ENCODE peak calls at places on chromosomes 4 and X, in four cellular contexts. S is fibroblast of lung, A is RWPE1, G is lung. X is an unnamed sample.
A peak's percentile ranks its signal among the peaks of the same experiment; 100 is the strongest.

GRCh38 chr4:103046416-103047290 is 27.1 kb upstream of the SLC9B1 start:
- DNase-seq in A (peak; percentile 32), S (peak; percentile 30), G (no peak), X (no peak)

GRCh38 chr4:157300678-157301077 is 80.2 kb downstream of the GRIA2 start:
- DNase-seq in S (no peak), G (no peak), A (no peak), X (no peak)

GRCh38 chrX:100946521-100946920 is 17.8 kb upstream of the XKRX start:
- DNase-seq in G (no peak), S (peak; percentile 3), A (no peak), X (no peak)

GRCh38 chr4:39947963-39948362 is 29.7 kb downstream of the PDS5A start:
- DNase-seq in S (no peak), A (no peak), G (no peak), X (no peak)

GRCh38 chr4:67558493-67558892 is at the start of gene STAP1:
- DNase-seq in A (no peak), G (no peak), S (no peak), X (no peak)

GRCh38 chr4:139144161-139144859 is 32.7 kb downstream of the ELF2 start:
- DNase-seq in G (peak; percentile 37), A (peak; percentile 13), S (peak; percentile 73), X (peak; percentile 66)

GRCh38 chr4:38078590-38079381 is 118.6 kb downstream of the PTTG2 start:
- DNase-seq in G (no peak), A (peak; percentile 50), S (peak; percentile 84), X (no peak)

GRCh38 chr4:95204267-95204835 is 344.4 kb downstream of the UNC5C start:
- DNase-seq in S (peak; percentile 72), G (no peak), A (no peak), X (no peak)

GRCh38 chr4:101366331-101366730 is 19.0 kb upstream of the PPP3CA start:
- DNase-seq in A (no peak), S (peak; percentile 55), G (no peak), X (no peak)

GRCh38 chrX:103254171-103254824 is 657 bp downstream of the TCEAL8 start:
- DNase-seq in G (peak; percentile 66), S (peak; percentile 43), A (peak; percentile 41), X (no peak)

GRCh38 chrX:54087661-54088060 is 43.4 kb upstream of the PHF8 start:
- DNase-seq in A (no peak), S (no peak), G (no peak), X (no peak)

GRCh38 chr4:99834569-99834968 is 17.9 kb downstream of the DAPP1 start:
- DNase-seq in A (no peak), G (no peak), S (no peak), X (no peak)

GRCh38 chrX:79325263-79325958 is 41.7 kb downstream of the ITM2A start:
- DNase-seq in G (peak; percentile 31), A (no peak), S (no peak), X (no peak)

GRCh38 chrX:108584617-108585211 is 145.1 kb downstream of the COL4A5 start:
- DNase-seq in A (peak; percentile 1), S (no peak), G (no peak), X (no peak)

GRCh38 chr4:40238700-40239548 is 42.1 kb downstream of the RHOH start:
- DNase-seq in G (no peak), S (no peak), A (no peak), X (no peak)

GRCh38 chrX:102746134-102746584 is 25.6 kb downstream of the GPRASP3 start:
- DNase-seq in S (peak; percentile 22), A (no peak), G (no peak), X (no peak)

GRCh38 chr4:140256335-140256734 is 102.4 kb upstream of the MAML3 start:
- DNase-seq in S (peak; percentile 61), A (peak; percentile 57), G (no peak), X (no peak)

GRCh38 chr4:118173956-118174355 is 139.7 kb downstream of the NDST3 start:
- DNase-seq in A (no peak), G (no peak), S (peak; percentile 74), X (no peak)

GRCh38 chr4:42736538-42736937 is 79.6 kb upstream of the ATP8A1 start:
- DNase-seq in A (no peak), G (no peak), S (no peak), X (no peak)

GRCh38 chr4:22473268-22473667 is 42.6 kb downstream of the ADGRA3 start:
- DNase-seq in S (peak; percentile 93), A (peak; percentile 61), G (no peak), X (no peak)

GRCh38 chrX:127038065-127038464 is 218.5 kb downstream of the PRR32 start:
- DNase-seq in A (no peak), G (no peak), S (no peak), X (no peak)

GRCh38 chr4:15690020-15690809 is 8.6 kb downstream of the FAM200B start:
- DNase-seq in A (peak; percentile 72), G (no peak), S (peak; percentile 98), X (no peak)

GRCh38 chr4:3766791-3767561 is 791 bp downstream of the ADRA2C start:
- DNase-seq in A (no peak), S (peak; percentile 7), G (no peak), X (no peak)

GRCh38 chr4:173524218-173525117 is 5.6 kb downstream of the HAND2 start:
- DNase-seq in S (no peak), A (no peak), G (no peak), X (no peak)

GRCh38 chr4:137310593-137311490 is 221.5 kb downstream of the PCDH18 start:
- DNase-seq in G (no peak), S (peak; percentile 89), A (peak; percentile 7), X (no peak)

GRCh38 chr4:126267689-126268088 is 952.9 kb downstream of the FAT4 start:
- DNase-seq in G (no peak), S (peak; percentile 53), A (no peak), X (no peak)

GRCh38 chr4:24988776-24989175 is 42.0 kb downstream of the LGI2 start:
- DNase-seq in G (no peak), S (peak; percentile 32), A (peak; percentile 32), X (no peak)

GRCh38 chr4:145511913-145512522 is 30.4 kb downstream of the SMAD1 start:
- DNase-seq in G (no peak), A (peak; percentile 12), S (peak; percentile 37), X (no peak)

GRCh38 chrX:41381685-41382084 is 47.7 kb downstream of the DDX3X start:
- DNase-seq in G (no peak), S (peak; percentile 69), A (peak; percentile 61), X (peak; percentile 64)

GRCh38 chr4:140130677-140131076 is 23.3 kb downstream of the MAML3 start:
- DNase-seq in A (peak; percentile 76), S (peak; percentile 91), G (no peak), X (no peak)

GRCh38 chr4:120299631-120300030 is 233.0 kb upstream of the MAD2L1 start:
- DNase-seq in A (no peak), S (no peak), G (no peak), X (no peak)

GRCh38 chr4:7677086-7677485 is 242.4 kb upstream of the PSAPL1 start:
- DNase-seq in G (no peak), S (no peak), A (no peak), X (no peak)

GRCh38 chr4:172858731-172859230 is 309.8 kb upstream of the GALNT7 start:
- DNase-seq in S (peak; percentile 46), A (no peak), G (no peak), X (no peak)

GRCh38 chrX:148854351-148854750 is 353.9 kb downstream of the AFF2 start:
- DNase-seq in A (no peak), G (no peak), S (peak; percentile 23), X (no peak)

GRCh38 chrX:45757272-45757671 is 556.6 kb upstream of the DIPK2B start:
- DNase-seq in A (no peak), S (no peak), G (no peak), X (no peak)
- H3K27ac ChIP-seq in A (no peak overlapping the region), S (peak overlapping the region; percentile 36), G (no peak overlapping the region), X (no peak overlapping the region)

GRCh38 chrX:13690836-13691235 is 1.9 kb downstream of the RAB9A start:
- DNase-seq in S (no peak), G (no peak), A (no peak), X (no peak)
- H3K27ac ChIP-seq in S (no peak overlapping the region), G (no peak overlapping the region), A (no peak overlapping the region), X (peak overlapping the region; percentile 97)

GRCh38 chrX:12113321-12113720 is 25.0 kb upstream of the FRMPD4 start:
- DNase-seq in A (no peak), S (peak; percentile 39), G (no peak), X (no peak)
- H3K27ac ChIP-seq in A (no peak overlapping the region), S (no peak overlapping the region), G (no peak overlapping the region), X (no peak overlapping the region)

GRCh38 chr4:79864470-79865190 is 208.4 kb downstream of the ANTXR2 start:
- DNase-seq in S (peak; percentile 27), A (no peak), G (no peak), X (no peak)

GRCh38 chr4:79872738-79873137 is 200.3 kb downstream of the ANTXR2 start:
- DNase-seq in S (no peak), A (peak; percentile 2), G (no peak), X (no peak)

GRCh38 chr4:79874197-79874596 is 198.8 kb downstream of the ANTXR2 start:
- DNase-seq in A (no peak), S (no peak), G (no peak), X (no peak)

GRCh38 chr4:79865253-79865652 is 207.8 kb downstream of the ANTXR2 start:
- DNase-seq in A (no peak), G (no peak), S (peak; percentile 89), X (no peak)

DNA sequence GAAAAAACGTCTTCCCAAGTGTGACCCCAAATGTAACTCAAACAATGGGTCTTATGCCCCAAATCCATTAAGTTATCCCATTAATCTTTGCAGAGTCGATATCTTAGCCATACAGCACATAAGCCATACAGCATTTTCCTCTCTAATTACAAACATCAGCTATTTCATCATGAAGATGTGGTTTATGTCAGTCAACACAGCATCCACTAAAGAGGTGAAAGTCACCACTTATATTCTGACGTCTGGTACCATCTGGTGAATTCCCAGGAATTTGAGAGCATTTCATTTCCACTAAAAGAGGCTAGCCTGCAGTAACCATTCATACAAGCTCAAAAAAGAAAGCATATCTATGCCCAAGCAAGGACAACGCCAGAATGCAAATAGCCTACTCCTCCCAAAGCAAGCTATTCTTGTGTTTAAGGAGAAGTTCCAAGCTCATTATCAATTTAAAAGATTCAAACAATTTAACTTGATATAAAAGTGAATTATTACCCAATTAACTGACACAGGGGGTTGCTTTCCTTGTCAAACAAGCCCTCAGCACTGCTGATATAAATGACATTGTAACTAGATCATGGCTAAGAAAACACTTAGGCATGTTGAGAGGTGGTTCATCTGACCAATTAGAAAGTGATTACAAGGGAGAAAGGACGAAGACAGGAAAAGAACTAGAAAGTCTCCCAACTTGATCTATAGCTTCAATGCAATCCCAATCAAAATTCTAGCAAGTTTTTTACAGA is 203.3 kb downstream of the ANTXR2 start:
- DNase-seq in S (no peak), A (no peak), G (no peak), X (no peak)
- H3K27ac ChIP-seq in S (no peak overlapping the region), A (no peak overlapping the region), G (no peak overlapping the region), X (no peak overlapping the region)